ENCODE peak calls at places on chromosomes 16 and 17, in five cellular contexts. Y is right lobe of liver; Q is endodermal cell; P is CD8-positive, alpha-beta T cell; B is Peyer's patch. J is an unnamed sample.

GRCh38 chr16:85522517-85522841 is 90.6 kb upstream of the GSE1 start:
- DNase-seq in Y (no peak), Q (no peak), P (no peak), B (no peak), J (no peak)

GRCh38 chr17:27155866-27156265 is 138.0 kb upstream of the WSB1 start:
- DNase-seq in Y (peak), Q (no peak), P (no peak), B (peak), J (no peak)

GRCh38 chr17:78965369-78965982 is 14.2 kb downstream of the LGALS3BP start:
- DNase-seq in Y (no peak), Q (no peak), P (no peak), B (no peak), J (no peak)

GRCh38 chr17:61717352-61717751 is 126.3 kb upstream of the NACA2 start:
- DNase-seq in Y (no peak), Q (no peak), P (no peak), B (no peak), J (no peak)

GRCh38 chr16:65409505-65409904 is 287.6 kb upstream of the CDH11 start:
- DNase-seq in Y (no peak), Q (no peak), P (no peak), B (no peak), J (no peak)

GRCh38 chr17:37261286-37261685 is 114.5 kb upstream of the C17orf78 start:
- DNase-seq in Y (no peak), Q (no peak), P (no peak), B (no peak), J (no peak)

GRCh38 chr17:40646791-40647548 is 648 bp downstream of the SMARCE1 start:
- DNase-seq in Y (no peak), Q (no peak), P (no peak), B (no peak), J (no peak)

GRCh38 chr17:81376946-81377733 is 18.1 kb upstream of the BAHCC1 start:
- DNase-seq in Y (no peak), Q (no peak), P (no peak), B (no peak), J (no peak)

GRCh38 chr17:12342609-12343248 is 322.1 kb downstream of the MAP2K4 start:
- DNase-seq in Y (no peak), Q (peak), P (no peak), B (no peak), J (no peak)

GRCh38 chr16:15539197-15539596 is 103.8 kb downstream of the MARF1 start:
- DNase-seq in Y (no peak), Q (peak), P (no peak), B (no peak), J (no peak)

GRCh38 chr17:13994050-13994449 is 75.3 kb upstream of the COX10 start:
- DNase-seq in Y (no peak), Q (no peak), P (no peak), B (no peak), J (no peak)

GRCh38 chr17:27319536-27320221 is 25.8 kb downstream of the WSB1 start:
- DNase-seq in Y (peak), Q (no peak), P (no peak), B (peak), J (no peak)

GRCh38 chr16:56912746-56913703 is 18.9 kb upstream of the HERPUD1 start:
- DNase-seq in Y (no peak), Q (no peak), P (no peak), B (peak), J (no peak)

GRCh38 chr17:82402865-82403264 is 15.3 kb upstream of the HEXD start:
- DNase-seq in Y (no peak), Q (no peak), P (no peak), B (no peak), J (no peak)

GRCh38 chr17:27457731-27458523 is 1.7 kb downstream of the KSR1 start:
- DNase-seq in Y (no peak), Q (peak), P (no peak), B (no peak), J (no peak)

GRCh38 chr17:60600490-60601431 is 768 bp downstream of the PPM1D start:
- DNase-seq in Y (peak), Q (peak), P (peak), B (peak), J (peak)

GRCh38 chr16:426115-426905 is 861 bp downstream of the RAB11FIP3 start:
- DNase-seq in Y (peak), Q (peak), P (no peak), B (no peak), J (no peak)

GRCh38 chr16:52318259-52319008 is 228.5 kb downstream of the TOX3 start:
- DNase-seq in Y (no peak), Q (no peak), P (no peak), B (no peak), J (no peak)

GRCh38 chr17:292531-293382 is 59.9 kb downstream of the RPH3AL start:
- DNase-seq in Y (peak), Q (no peak), P (no peak), B (peak), J (no peak)

GRCh38 chr16:55292491-55292890 is 31.5 kb upstream of the IRX6 start:
- DNase-seq in Y (no peak), Q (peak), P (no peak), B (no peak), J (no peak)

GRCh38 chr17:35373984-35374765 is 754 bp upstream of the SLFN11 start:
- DNase-seq in Y (peak), Q (peak), P (peak), B (peak), J (peak)

GRCh38 chr16:85171809-85172464 is 59.7 kb upstream of the CIBAR2 start:
- DNase-seq in Y (no peak), Q (no peak), P (no peak), B (no peak), J (no peak)

GRCh38 chr16:29662729-29663019 is 373 bp upstream of the SPN start:
- DNase-seq in Y (no peak), Q (no peak), P (peak), B (peak), J (peak)

GRCh38 chr17:40562841-40563370 is 2.4 kb downstream of the CCR7 start:
- DNase-seq in Y (no peak), Q (peak), P (no peak), B (no peak), J (no peak)

GRCh38 chr16:79980650-79981521 is 380.3 kb upstream of the MAF start:
- DNase-seq in Y (no peak), Q (no peak), P (no peak), B (peak), J (no peak)

GRCh38 chr16:4270595-4270994 is 2.2 kb downstream of the TFAP4 start:
- DNase-seq in Y (no peak), Q (peak), P (no peak), B (no peak), J (no peak)

GRCh38 chr17:17032131-17032692 is 10.0 kb upstream of the MPRIP start:
- DNase-seq in Y (peak), Q (peak), P (no peak), B (no peak), J (no peak)

GRCh38 chr17:32142857-32143524 is 689 bp downstream of the RHOT1 start:
- DNase-seq in Y (peak), Q (peak), P (no peak), B (peak), J (peak)

GRCh38 chr17:32477220-32477619 is 9.6 kb upstream of the CDK5R1 start:
- DNase-seq in Y (no peak), Q (no peak), P (no peak), B (no peak), J (no peak)

GRCh38 chr17:73787036-73787720 is 142.9 kb upstream of the SDK2 start:
- DNase-seq in Y (no peak), Q (peak), P (no peak), B (peak), J (no peak)

GRCh38 chr16:11084484-11085024 is 140.2 kb downstream of the CLEC16A start:
- DNase-seq in Y (no peak), Q (no peak), P (no peak), B (no peak), J (no peak)

GRCh38 chr17:13597723-13598347 is 3.9 kb downstream of the HS3ST3A1 start:
- DNase-seq in Y (no peak), Q (peak), P (peak), B (peak), J (no peak)

GRCh38 chr17:78256705-78257559 is 25.5 kb downstream of the TMEM235 start:
- DNase-seq in Y (no peak), Q (peak), P (no peak), B (no peak), J (no peak)

GRCh38 chr17:82320956-82321927 is 3.8 kb upstream of the CD7 start:
- DNase-seq in Y (no peak), Q (peak), P (peak), B (no peak), J (peak)

GRCh38 chr17:9166678-9167077 is 145.4 kb downstream of the NTN1 start:
- DNase-seq in Y (no peak), Q (no peak), P (no peak), B (no peak), J (no peak)

GRCh38 chr17:58587713-58588117 is 73.3 kb upstream of the MTMR4 start:
- DNase-seq in Y (peak), Q (peak), P (peak), B (peak), J (peak)

GRCh38 chr16:67489401-67490083 is 6.2 kb upstream of the AGRP start:
- DNase-seq in Y (no peak), Q (peak), P (no peak), B (no peak), J (no peak)

GRCh38 chr17:8707591-8708453 is 36.8 kb downstream of the CCDC42 start:
- DNase-seq in Y (no peak), Q (peak), P (no peak), B (no peak), J (no peak)

GRCh38 chr16:81657224-81657623 is 121.9 kb upstream of the PLCG2 start:
- DNase-seq in Y (no peak), Q (no peak), P (no peak), B (no peak), J (no peak)

GRCh38 chr17:47898246-47898645 is 2.2 kb downstream of the SP2 start:
- DNase-seq in Y (no peak), Q (no peak), P (no peak), B (no peak), J (no peak)
- H3K27ac ChIP-seq in Y (no peak), Q (no peak), P (no peak), B (no peak), J (no peak)

GRCh38 chr16:74064120-74064735 is 232.4 kb upstream of the PSMD7 start:
- DNase-seq in Y (no peak), Q (no peak), P (no peak), B (no peak), J (no peak)
- TF ChIP-seq CTCF in Y (peak), Q (no peak), P (no peak), B (no peak), J (no peak)

GRCh38 chr17:38741443-38741842 is 6.7 kb downstream of the PCGF2 start:
- DNase-seq in Y (no peak), Q (no peak), P (no peak), B (no peak), J (no peak)
- H3K27ac ChIP-seq in Y (no peak), Q (peak), P (no peak), B (peak), J (no peak)

GRCh38 chr17:7394452-7395191 is at the start of gene PLSCR3:
- DNase-seq in Y (peak), Q (peak), P (peak), B (peak), J (peak)
- TF ChIP-seq CTCF in Y (peak), Q (peak), P (no peak), B (peak), J (peak)

GRCh38 chr17:2453865-2454264 is 53.0 kb upstream of the MNT start:
- DNase-seq in Y (no peak), Q (no peak), P (no peak), B (no peak), J (no peak)

GRCh38 chr17:2453325-2453724 is 52.5 kb upstream of the MNT start:
- DNase-seq in Y (no peak), Q (peak), P (no peak), B (no peak), J (no peak)

GRCh38 chr17:2456475-2456874 is 55.2 kb downstream of the METTL16 start:
- DNase-seq in Y (no peak), Q (peak), P (no peak), B (no peak), J (no peak)

GRCh38 chr17:2457913-2458312 is 53.8 kb downstream of the METTL16 start:
- DNase-seq in Y (no peak), Q (peak), P (no peak), B (no peak), J (no peak)

GRCh38 chr17:2455956-2456355 is 55.1 kb upstream of the MNT start:
- DNase-seq in Y (no peak), Q (peak), P (no peak), B (no peak), J (no peak)
- H3K27ac ChIP-seq in Y (no peak), Q (no peak), P (no peak), B (no peak), J (no peak)

DNA sequence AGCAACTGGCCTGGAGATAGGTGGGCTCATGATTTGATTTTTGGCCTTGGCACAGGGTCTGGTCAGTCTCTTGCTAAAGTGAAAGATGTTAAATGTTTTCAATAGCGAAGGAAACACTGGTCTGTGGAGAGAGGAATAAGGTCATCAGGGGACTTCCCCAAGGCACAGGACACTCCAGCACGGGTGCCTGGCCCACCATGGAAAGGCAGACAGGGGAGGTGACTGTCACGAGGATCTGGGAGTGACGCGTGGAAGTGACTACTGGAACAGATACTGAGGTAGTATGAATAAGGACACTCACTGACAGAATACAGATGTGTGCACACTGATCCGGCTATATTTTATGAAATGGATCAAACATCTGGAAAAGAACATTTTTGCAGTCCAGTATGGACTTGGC is 16.7 kb upstream of the ICAM2 start:
- DNase-seq in Y (no peak), Q (peak), P (no peak), B (peak), J (no peak)
- TF ChIP-seq CTCF in Y (no peak), Q (no peak), P (no peak), B (no peak), J (no peak)

GRCh38 chr16:64321881-64322280 is 800.0 kb downstream of the CDH11 start:
- DNase-seq in Y (no peak), Q (no peak), P (no peak), B (no peak), J (no peak)

GRCh38 chr16:64313726-64314125 is 808.1 kb downstream of the CDH11 start:
- DNase-seq in Y (no peak), Q (no peak), P (no peak), B (no peak), J (no peak)

GRCh38 chr16:64312292-64312691 is 809.6 kb downstream of the CDH11 start:
- DNase-seq in Y (no peak), Q (no peak), P (no peak), B (no peak), J (no peak)

GRCh38 chr16:64321066-64321465 is 800.8 kb downstream of the CDH11 start:
- DNase-seq in Y (no peak), Q (no peak), P (no peak), B (no peak), J (no peak)

GRCh38 chr16:64317601-64318000 is 804.3 kb downstream of the CDH11 start:
- DNase-seq in Y (no peak), Q (no peak), P (no peak), B (no peak), J (no peak)
- H3K27ac ChIP-seq in Y (no peak), Q (no peak), P (no peak), B (no peak), J (no peak)

DNA sequence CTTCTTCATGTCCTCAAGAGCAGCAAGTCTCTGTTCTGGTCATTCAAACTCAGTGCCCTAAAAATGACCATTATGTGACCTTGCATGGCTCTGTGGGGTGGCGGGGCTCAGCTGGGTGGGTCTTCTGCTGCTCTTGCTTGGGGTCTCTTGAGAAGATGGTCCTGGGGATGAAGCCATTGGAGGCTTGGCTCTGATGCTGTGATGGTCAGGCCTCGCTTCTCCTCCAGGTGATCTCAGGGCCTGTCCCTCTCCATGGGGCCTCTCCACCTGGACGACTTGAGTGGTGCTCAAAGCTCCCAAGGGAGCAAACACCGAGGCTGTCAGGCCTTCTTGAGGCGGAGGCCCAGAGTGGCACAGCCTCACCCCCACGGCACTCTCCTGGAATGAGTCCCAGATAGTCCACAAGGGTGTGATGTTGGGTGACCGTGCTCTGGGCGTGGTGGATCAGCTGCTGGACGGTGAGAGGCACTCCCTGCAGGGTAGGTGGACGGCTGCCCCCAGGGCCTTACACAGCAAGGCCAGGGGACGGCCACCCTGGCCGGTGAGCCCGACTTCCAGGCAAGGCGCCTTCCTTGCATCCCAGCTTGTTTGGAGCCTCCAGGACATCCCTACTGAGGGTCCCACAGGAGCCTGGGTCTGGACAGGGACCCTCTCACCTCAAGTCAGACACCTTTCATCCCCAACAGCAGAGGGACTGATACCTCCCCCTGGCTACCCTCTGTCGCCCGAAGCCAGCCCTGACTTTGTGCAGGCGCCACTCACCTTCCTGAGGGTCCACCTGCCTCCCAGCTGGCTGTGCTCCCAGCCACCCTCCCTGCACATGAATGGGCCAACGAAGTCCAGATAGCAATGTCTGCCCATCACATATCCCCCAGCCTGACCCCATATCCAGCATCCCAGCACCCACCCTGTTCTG is 48.7 kb downstream of the USP22 start:
- DNase-seq in Y (no peak), Q (peak), P (no peak), B (no peak), J (peak)
- TF ChIP-seq CTCF in Y (no peak), Q (no peak), P (no peak), B (no peak), J (no peak)

GRCh38 chr16:75306102-75306762 is 54.8 kb upstream of the BCAR1 start:
- DNase-seq in Y (peak), Q (no peak), P (no peak), B (peak), J (no peak)

GRCh38 chr16:75304521-75305363 is 53.3 kb upstream of the BCAR1 start:
- DNase-seq in Y (peak), Q (no peak), P (no peak), B (peak), J (no peak)

GRCh38 chr16:75308011-75308410 is 56.6 kb upstream of the BCAR1 start:
- DNase-seq in Y (no peak), Q (no peak), P (no peak), B (no peak), J (no peak)

GRCh38 chr16:75307506-75307905 is 56.1 kb upstream of the BCAR1 start:
- DNase-seq in Y (no peak), Q (no peak), P (no peak), B (no peak), J (no peak)

DNA sequence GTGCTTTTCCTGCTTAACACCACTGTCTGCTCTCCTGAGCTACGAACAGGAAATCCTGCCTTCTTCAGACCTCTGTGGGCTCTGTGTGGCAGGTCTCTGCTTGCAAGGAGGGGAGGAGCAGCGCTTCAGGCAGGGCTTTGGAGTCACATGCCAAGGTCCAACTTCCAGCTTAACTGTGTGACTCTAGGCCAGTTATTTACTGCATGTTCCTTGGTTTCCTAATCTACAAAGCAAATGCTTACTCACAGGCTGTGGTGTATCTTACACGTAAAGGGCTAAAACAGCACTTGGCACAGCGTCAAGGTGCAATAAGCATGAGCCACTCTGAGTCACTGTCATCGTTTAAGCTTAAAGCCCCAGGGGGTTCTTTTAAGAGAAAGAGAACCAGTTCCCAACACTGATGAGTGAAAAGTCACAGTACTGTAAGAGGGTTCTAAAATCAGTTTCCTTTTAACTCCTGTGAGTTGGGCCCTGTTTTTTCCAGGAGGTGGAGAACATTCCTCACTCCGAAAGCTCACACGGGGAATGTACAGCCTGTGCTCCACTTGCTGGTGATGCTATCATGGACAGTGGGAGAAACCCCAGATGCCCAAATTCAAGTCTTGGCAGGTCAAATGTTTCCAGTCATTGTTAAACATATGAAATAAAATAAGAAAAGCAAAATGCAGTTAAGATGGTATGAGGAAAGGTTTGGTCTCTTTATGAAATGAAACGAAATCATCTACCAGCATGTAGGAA is 54.1 kb upstream of the BCAR1 start:
- DNase-seq in Y (peak), Q (peak), P (peak), B (peak), J (no peak)
- H3K27ac ChIP-seq in Y (peak), Q (peak), P (no peak), B (peak), J (no peak)